ENCODE peak calls at places on chromosomes 6 and 20, in nine cellular contexts. M, N, C, P, Q, J, E, S and H are unnamed samples.

GRCh38 chr20:41436679-41437078 is 70.1 kb upstream of the EMILIN3 start:
- DNase-seq in M (no peak), N (no peak), C (peak; percentile 68), P (no peak), Q (peak; percentile 57), J (no peak), E (no peak), S (no peak), H (no peak)

GRCh38 chr6:169190144-169190584 is 63.5 kb downstream of the THBS2 start:
- DNase-seq in M (no peak), N (peak; percentile 87), C (peak; percentile 75), P (peak; percentile 96), Q (peak; percentile 87), J (no peak), E (no peak), S (no peak), H (peak; percentile 92)

GRCh38 chr6:1622851-1623768 is 13.4 kb downstream of the FOXC1 start:
- DNase-seq in M (no peak), N (no peak), C (no peak), P (peak; percentile 72), Q (no peak), J (no peak), E (no peak), S (no peak), H (no peak)

GRCh38 chr6:45608252-45608911 is 230.6 kb upstream of the SUPT3H start:
- DNase-seq in M (no peak), N (no peak), C (peak; percentile 94), P (no peak), Q (peak; percentile 39), J (no peak), E (no peak), S (no peak), H (peak; percentile 47)

GRCh38 chr6:1771324-1771723 is 161.6 kb downstream of the FOXC1 start:
- DNase-seq in M (no peak), N (no peak), C (peak; percentile 47), P (no peak), Q (no peak), J (no peak), E (peak; percentile 46), S (no peak), H (no peak)

GRCh38 chr6:135182993-135183531 is 2.0 kb downstream of the MYB start:
- DNase-seq in M (peak; percentile 52), N (no peak), C (no peak), P (no peak), Q (no peak), J (peak; percentile 43), E (peak; percentile 90), S (no peak), H (no peak)

GRCh38 chr20:47019106-47019824 is 124.6 kb downstream of the EYA2 start:
- DNase-seq in M (no peak), N (no peak), C (peak; percentile 38), P (no peak), Q (peak; percentile 36), J (no peak), E (no peak), S (no peak), H (no peak)

GRCh38 chr6:31740397-31741223 is 805 bp downstream of the MSH5 start:
- DNase-seq in M (no peak), N (no peak), C (no peak), P (no peak), Q (no peak), J (no peak), E (no peak), S (no peak), H (no peak)

GRCh38 chr6:6661191-6661590 is 72.7 kb downstream of the LY86 start:
- DNase-seq in M (no peak), N (no peak), C (no peak), P (no peak), Q (no peak), J (no peak), E (no peak), S (no peak), H (no peak)

GRCh38 chr6:158769696-158770446 is 49.3 kb downstream of the EZR start:
- DNase-seq in M (no peak), N (peak; percentile 83), C (no peak), P (no peak), Q (peak; percentile 69), J (no peak), E (no peak), S (no peak), H (no peak)

GRCh38 chr20:31560094-31560899 is 44.8 kb upstream of the ID1 start:
- DNase-seq in M (peak; percentile 65), N (peak; percentile 89), C (peak; percentile 84), P (peak; percentile 93), Q (peak; percentile 84), J (peak; percentile 73), E (peak; percentile 83), S (no peak), H (no peak)

GRCh38 chr20:36571564-36572504 is 1.6 kb upstream of the TGIF2 start:
- DNase-seq in M (peak; percentile 72), N (no peak), C (no peak), P (no peak), Q (no peak), J (no peak), E (no peak), S (no peak), H (no peak)

GRCh38 chr6:56890683-56891429 is 64.1 kb upstream of the BEND6 start:
- DNase-seq in M (no peak), N (no peak), C (peak; percentile 88), P (no peak), Q (peak; percentile 86), J (no peak), E (peak; percentile 52), S (peak; percentile 17), H (no peak)